ENCODE peak calls at places on chromosome 21, in eight cellular contexts. F is body of pancreas, J is IMR-90, A is ovary, D is A549, X is Peyer's patch, Z is lower leg skin, E is suprapubic skin. M is an unnamed sample.

GRCh38 chr21:46667735-46668380 is 32.4 kb downstream of the PRMT2 start:
- DNase-seq in F (no peak), E (no peak), X (no peak), J (peak), A (no peak), Z (no peak), D (peak), M (no peak)

GRCh38 chr21:41071410-41071809 is 96.5 kb upstream of the BACE2 start:
- DNase-seq in F (no peak), E (no peak), Z (no peak), D (peak), A (no peak), X (no peak), J (no peak), M (peak)

GRCh38 chr21:42309753-42310213 is 5.4 kb downstream of the TFF3 start:
- DNase-seq in Z (peak), D (peak), E (no peak), J (peak), F (peak), X (peak), A (peak), M (peak)

GRCh38 chr21:42644223-42645208 is 8.9 kb upstream of the PDE9A start:
- DNase-seq in A (no peak), Z (no peak), D (no peak), J (peak), X (peak), F (no peak), E (no peak), M (no peak)

GRCh38 chr21:34201441-34201838 is 128.1 kb downstream of the MRPS6 start:
- DNase-seq in X (no peak), F (no peak), D (no peak), A (no peak), E (no peak), J (no peak), Z (no peak), M (no peak)

GRCh38 chr21:45916011-45916840 is 65.3 kb upstream of the COL6A1 start:
- DNase-seq in D (no peak), Z (no peak), X (no peak), A (no peak), E (no peak), J (no peak), F (no peak), M (no peak)

GRCh38 chr21:15444118-15444960 is 285.4 kb upstream of the USP25 start:
- DNase-seq in Z (no peak), D (peak), A (no peak), J (no peak), X (no peak), E (no peak), F (no peak), M (no peak)

GRCh38 chr21:45767071-45768006 is 123.8 kb downstream of the PCBP3 start:
- DNase-seq in Z (no peak), A (no peak), J (peak), X (no peak), F (no peak), E (no peak), D (no peak), M (no peak)

GRCh38 chr21:15034126-15034848 is 30.5 kb downstream of the NRIP1 start:
- DNase-seq in D (no peak), F (no peak), E (no peak), Z (no peak), A (no peak), X (no peak), J (peak), M (no peak)

GRCh38 chr21:30620080-30620479 is 347 bp upstream of the KRTAP20-4 start:
- DNase-seq in F (no peak), Z (no peak), J (no peak), D (no peak), A (no peak), X (no peak), E (no peak), M (no peak)

GRCh38 chr21:42499430-42500106 is 3.5 kb upstream of the RSPH1 start:
- DNase-seq in E (no peak), D (no peak), F (no peak), A (no peak), X (no peak), Z (no peak), J (no peak), M (no peak)

GRCh38 chr21:45923146-45923545 is 58.4 kb upstream of the COL6A1 start:
- DNase-seq in X (no peak), D (peak), A (peak), J (peak), Z (peak), F (peak), E (no peak), M (peak)

GRCh38 chr21:34065015-34065414 is 8.4 kb upstream of the MRPS6 start:
- DNase-seq in E (no peak), F (no peak), D (no peak), Z (no peak), A (no peak), X (no peak), J (no peak), M (no peak)

GRCh38 chr21:33939224-33939623 is 23.6 kb upstream of the ATP5PO start:
- DNase-seq in X (no peak), Z (no peak), E (no peak), F (no peak), J (peak), A (no peak), D (no peak), M (no peak)

GRCh38 chr21:23664193-23664694 is 1943.0 kb downstream of the MRPL39 start:
- DNase-seq in D (no peak), J (no peak), F (no peak), A (no peak), X (no peak), Z (no peak), E (no peak), M (no peak)

GRCh38 chr21:17598437-17598836 is 14.3 kb downstream of the BTG3 start:
- DNase-seq in X (no peak), E (no peak), Z (no peak), J (no peak), F (no peak), A (no peak), D (no peak), M (no peak)
- TF ChIP-seq POLR2A in X (no peak), E (no peak), Z (no peak), J (no peak), F (no peak), A (no peak), D (no peak), M (no peak)

GRCh38 chr21:28742527-28742926 is 250.2 kb downstream of the LTN1 start:
- DNase-seq in F (no peak), Z (no peak), E (no peak), D (no peak), J (peak), X (no peak), A (no peak), M (no peak)
- TF ChIP-seq POLR2A in F (no peak), Z (no peak), E (no peak), D (no peak), J (no peak), X (no peak), A (no peak), M (no peak)

DNA sequence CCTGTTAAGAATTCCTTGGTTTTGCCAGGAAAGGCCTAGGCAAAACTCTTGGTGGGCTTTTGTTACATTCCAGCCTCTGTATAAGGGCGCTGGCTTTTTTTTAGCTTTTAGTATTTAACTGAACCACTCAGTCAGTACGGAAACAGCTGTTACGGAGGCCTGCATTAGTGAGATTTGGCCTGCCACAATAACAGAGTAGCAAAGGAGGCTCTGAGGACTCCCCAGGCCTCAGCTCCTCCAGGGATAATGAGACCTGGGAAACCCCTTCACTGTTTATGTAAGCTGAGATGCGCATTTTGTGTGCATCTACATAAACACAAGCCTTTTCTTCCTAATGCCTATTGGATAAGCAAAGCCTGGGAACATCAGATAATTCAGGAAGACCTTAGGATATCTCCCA is 210.1 kb downstream of the APP start:
- DNase-seq in F (no peak), A (no peak), Z (no peak), E (no peak), X (no peak), J (no peak), D (no peak), M (no peak)
- TF ChIP-seq POLR2A in F (no peak), A (no peak), Z (no peak), E (no peak), X (no peak), J (no peak), D (no peak), M (no peak)

GRCh38 chr21:37410639-37411038 is 44.1 kb downstream of the DYRK1A start:
- DNase-seq in F (no peak), E (no peak), X (no peak), J (no peak), Z (no peak), A (no peak), D (no peak), M (no peak)

GRCh38 chr21:37415938-37416337 is 49.4 kb downstream of the DYRK1A start:
- DNase-seq in F (no peak), D (no peak), A (no peak), E (no peak), X (no peak), Z (no peak), J (no peak), M (no peak)

GRCh38 chr21:37413553-37414291 is 47.1 kb downstream of the DYRK1A start:
- DNase-seq in E (no peak), X (no peak), F (no peak), A (no peak), J (no peak), Z (no peak), D (no peak), M (no peak)

GRCh38 chr21:37414292-37415253 is 48.0 kb downstream of the DYRK1A start:
- DNase-seq in D (no peak), A (no peak), F (no peak), Z (no peak), E (no peak), X (no peak), J (no peak), M (no peak)

DNA sequence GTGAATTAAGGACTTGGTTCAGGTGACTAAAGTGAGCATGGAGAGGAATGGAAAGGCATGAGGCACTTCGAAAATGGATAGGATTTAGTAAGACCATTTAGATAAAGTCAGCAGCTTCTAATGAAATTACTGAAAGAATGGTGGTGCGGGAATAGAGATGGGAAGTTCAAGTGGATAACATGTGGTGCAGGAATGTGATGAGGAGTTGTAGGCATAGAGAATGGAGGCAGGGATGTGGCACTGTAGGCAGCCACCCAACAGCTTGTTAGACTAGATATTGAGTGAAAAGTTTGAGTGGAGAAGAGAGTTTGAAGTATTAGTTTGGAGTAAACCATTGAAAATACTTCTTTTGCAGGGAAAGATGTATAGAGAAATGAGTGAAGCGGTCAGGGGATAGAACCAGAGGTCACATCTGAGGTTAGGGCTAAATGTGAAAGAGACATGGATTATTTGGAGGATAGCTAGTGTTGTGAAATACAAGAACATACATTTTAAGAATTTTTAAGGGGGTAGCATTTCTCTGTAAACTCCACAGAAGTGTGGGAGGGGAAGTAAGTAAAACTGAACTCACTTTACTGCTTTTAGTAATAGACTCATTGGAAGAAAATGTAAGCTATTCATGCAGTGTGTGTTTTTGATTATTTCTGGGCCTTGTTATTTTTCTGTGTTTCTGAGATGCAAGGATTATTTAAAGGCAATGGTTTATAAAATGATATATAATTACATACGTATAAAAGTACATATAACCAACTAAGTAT is 46.2 kb downstream of the DYRK1A start:
- DNase-seq in J (peak), A (no peak), E (no peak), F (no peak), Z (no peak), X (no peak), D (no peak), M (no peak)
- TF ChIP-seq POLR2A in J (no peak), A (no peak), E (no peak), F (no peak), Z (no peak), X (no peak), D (no peak), M (no peak)

M was measured in testis.